ENCODE peak calls at places on chromosomes 4 and X, in seven cellular contexts. One of them, this sample, is unnamed.

GRCh38 chrX:136954930-136955329 is 74.4 kb upstream of the RBMX start:
- DNase-seq in GM12878: no peak
- DNase-seq in GM12892: no peak
- DNase-seq in SK-N-SH: peak
- DNase-seq in HepG2: peak
- DNase-seq in K562: no peak
- DNase-seq in H1: no peak
- DNase-seq in this sample: no peak

GRCh38 chr4:118076958-118077766 is 42.9 kb downstream of the NDST3 start:
- DNase-seq in GM12878: no peak
- DNase-seq in GM12892: no peak
- DNase-seq in SK-N-SH: peak
- DNase-seq in HepG2: peak
- DNase-seq in K562: no peak
- DNase-seq in H1: no peak
- DNase-seq in this sample: no peak

GRCh38 chrX:150774798-150775568 is 81.8 kb downstream of the MTMR1 start:
- DNase-seq in GM12878: no peak
- DNase-seq in GM12892: no peak
- DNase-seq in SK-N-SH: no peak
- DNase-seq in HepG2: peak
- DNase-seq in K562: no peak
- DNase-seq in H1: no peak
- DNase-seq in this sample: no peak

GRCh38 chrX:118702741-118703140 is 24.7 kb upstream of the IL13RA1 start:
- DNase-seq in GM12878: no peak
- DNase-seq in GM12892: no peak
- DNase-seq in SK-N-SH: no peak
- DNase-seq in HepG2: peak
- DNase-seq in K562: no peak
- DNase-seq in H1: no peak
- DNase-seq in this sample: no peak

GRCh38 chr4:170138580-170139194 is 48.9 kb upstream of the AADAT start:
- DNase-seq in GM12878: peak
- DNase-seq in GM12892: peak
- DNase-seq in SK-N-SH: peak
- DNase-seq in HepG2: peak
- DNase-seq in K562: peak
- DNase-seq in H1: peak
- DNase-seq in this sample: peak

GRCh38 chrX:8848921-8849320 is 47.7 kb upstream of the FAM9A start:
- DNase-seq in GM12878: no peak
- DNase-seq in GM12892: no peak
- DNase-seq in SK-N-SH: no peak
- DNase-seq in HepG2: no peak
- DNase-seq in K562: no peak
- DNase-seq in H1: no peak
- DNase-seq in this sample: no peak

GRCh38 chr4:8916251-8916913 is 44.7 kb upstream of the HMX1 start:
- DNase-seq in GM12878: no peak
- DNase-seq in GM12892: peak
- DNase-seq in SK-N-SH: peak
- DNase-seq in HepG2: no peak
- DNase-seq in K562: no peak
- DNase-seq in H1: no peak
- DNase-seq in this sample: peak

GRCh38 chr4:6114181-6114580 is 86.2 kb downstream of the JAKMIP1 start:
- DNase-seq in GM12878: no peak
- DNase-seq in GM12892: no peak
- DNase-seq in SK-N-SH: no peak
- DNase-seq in HepG2: no peak
- DNase-seq in K562: no peak
- DNase-seq in H1: no peak
- DNase-seq in this sample: no peak

GRCh38 chr4:19945501-19945900 is 306.2 kb upstream of the SLIT2 start:
- DNase-seq in GM12878: no peak
- DNase-seq in GM12892: no peak
- DNase-seq in SK-N-SH: no peak
- DNase-seq in HepG2: no peak
- DNase-seq in K562: no peak
- DNase-seq in H1: no peak
- DNase-seq in this sample: no peak

GRCh38 chrX:20217279-20217678 is 49.4 kb downstream of the RPS6KA3 start:
- DNase-seq in GM12878: no peak
- DNase-seq in GM12892: no peak
- DNase-seq in SK-N-SH: no peak
- DNase-seq in HepG2: no peak
- DNase-seq in K562: no peak
- DNase-seq in H1: no peak
- DNase-seq in this sample: no peak

GRCh38 chrX:30228526-30228925 is 1.9 kb upstream of the MAGEB3 start:
- DNase-seq in GM12878: no peak
- DNase-seq in GM12892: no peak
- DNase-seq in SK-N-SH: no peak
- DNase-seq in HepG2: no peak
- DNase-seq in K562: no peak
- DNase-seq in H1: peak
- DNase-seq in this sample: no peak

GRCh38 chrX:37425370-37425769 is 76.2 kb downstream of the PRRG1 start:
- DNase-seq in GM12878: no peak
- DNase-seq in GM12892: no peak
- DNase-seq in SK-N-SH: no peak
- DNase-seq in HepG2: no peak
- DNase-seq in K562: no peak
- DNase-seq in H1: no peak
- DNase-seq in this sample: no peak

GRCh38 chrX:63784346-63784901 is 590 bp downstream of the ARHGEF9 start:
- DNase-seq in GM12878: no peak
- DNase-seq in GM12892: no peak
- DNase-seq in SK-N-SH: no peak
- DNase-seq in HepG2: no peak
- DNase-seq in K562: no peak
- DNase-seq in H1: no peak
- DNase-seq in this sample: no peak

GRCh38 chr4:19224820-19225219 is 1026.9 kb upstream of the SLIT2 start:
- DNase-seq in GM12878: no peak
- DNase-seq in GM12892: no peak
- DNase-seq in SK-N-SH: peak
- DNase-seq in HepG2: no peak
- DNase-seq in K562: no peak
- DNase-seq in H1: no peak
- DNase-seq in this sample: no peak

GRCh38 chr4:158496030-158496741 is 25.5 kb upstream of the RXFP1 start:
- DNase-seq in GM12878: no peak
- DNase-seq in GM12892: peak
- DNase-seq in SK-N-SH: peak
- DNase-seq in HepG2: peak
- DNase-seq in K562: peak
- DNase-seq in H1: peak
- DNase-seq in this sample: no peak

GRCh38 chr4:141240671-141241070 is 20.0 kb downstream of the ZNF330 start:
- DNase-seq in GM12878: no peak
- DNase-seq in GM12892: no peak
- DNase-seq in SK-N-SH: no peak
- DNase-seq in HepG2: no peak
- DNase-seq in K562: no peak
- DNase-seq in H1: no peak
- DNase-seq in this sample: no peak

GRCh38 chr4:99863804-99864203 is 30.4 kb downstream of the LAMTOR3 start:
- DNase-seq in GM12878: no peak
- DNase-seq in GM12892: no peak
- DNase-seq in SK-N-SH: no peak
- DNase-seq in HepG2: no peak
- DNase-seq in K562: no peak
- DNase-seq in H1: no peak
- DNase-seq in this sample: no peak

GRCh38 chr4:89509708-89510269 is 202.2 kb upstream of the GPRIN3 start:
- DNase-seq in GM12878: peak
- DNase-seq in GM12892: no peak
- DNase-seq in SK-N-SH: no peak
- DNase-seq in HepG2: no peak
- DNase-seq in K562: no peak
- DNase-seq in H1: no peak
- DNase-seq in this sample: peak
- TF ChIP-seq TAF1 in GM12878: no peak
- TF ChIP-seq TAF1 in GM12892: no peak
- TF ChIP-seq TAF1 in SK-N-SH: no peak
- TF ChIP-seq TAF1 in HepG2: no peak
- TF ChIP-seq TAF1 in K562: no peak
- TF ChIP-seq TAF1 in H1: no peak
- TF ChIP-seq TAF1 in this sample: no peak

DNA sequence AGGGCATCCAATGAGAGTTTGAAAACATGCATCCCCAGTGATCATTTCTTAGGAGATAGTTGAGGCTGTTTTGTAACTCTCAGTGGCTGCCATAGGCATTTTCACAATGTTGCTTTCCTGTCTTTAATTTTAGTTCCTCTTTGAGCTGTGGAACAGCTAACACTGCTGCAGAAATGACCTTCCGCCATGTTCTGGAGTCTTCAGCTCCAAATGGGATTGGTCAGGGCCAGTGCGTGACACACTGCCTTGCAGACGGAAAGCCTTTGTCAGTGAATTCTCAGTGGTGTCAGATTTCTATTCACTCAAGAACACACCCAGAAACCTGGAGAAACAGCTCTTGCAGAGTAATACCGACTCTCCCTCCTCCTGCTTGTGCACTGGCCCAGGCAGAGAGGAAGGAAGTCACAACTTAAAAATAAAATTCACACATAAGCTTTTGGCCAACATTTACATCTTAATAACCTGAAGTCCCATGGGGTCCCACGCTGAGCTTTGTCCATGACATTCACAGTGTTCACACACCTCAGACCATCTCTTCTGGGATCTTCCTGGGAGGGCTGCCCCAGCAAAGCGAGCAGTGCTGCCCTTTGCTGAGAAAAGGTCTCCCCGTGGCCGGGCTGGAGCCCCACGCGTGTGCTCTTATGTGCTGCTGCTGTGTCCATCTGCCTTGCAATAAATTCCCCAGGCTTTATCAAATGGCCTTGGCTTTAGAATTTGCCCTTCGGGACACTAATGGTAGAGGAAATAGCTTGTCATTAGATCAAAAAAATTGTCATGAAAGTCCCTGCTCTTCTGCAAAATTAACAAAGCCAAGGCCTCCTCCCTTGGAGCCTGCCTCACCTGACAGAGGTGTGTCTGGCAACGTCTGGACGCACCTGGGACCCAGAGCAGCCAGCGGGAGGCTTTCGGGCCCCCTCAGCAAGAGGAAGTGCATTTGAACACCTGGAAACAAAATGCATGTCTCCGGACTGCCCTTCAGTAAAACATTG is 126.8 kb downstream of the IRF2 start:
- DNase-seq in GM12878: peak
- DNase-seq in GM12892: no peak
- DNase-seq in SK-N-SH: no peak
- DNase-seq in HepG2: no peak
- DNase-seq in K562: peak
- DNase-seq in H1: no peak
- DNase-seq in this sample: no peak
- TF ChIP-seq TAF1 in GM12878: peak
- TF ChIP-seq TAF1 in GM12892: peak
- TF ChIP-seq TAF1 in SK-N-SH: no peak
- TF ChIP-seq TAF1 in HepG2: no peak
- TF ChIP-seq TAF1 in K562: peak
- TF ChIP-seq TAF1 in H1: peak
- TF ChIP-seq TAF1 in this sample: peak

GRCh38 chr4:138062929-138063328 is 179.2 kb downstream of the SLC7A11 start:
- DNase-seq in GM12878: no peak
- DNase-seq in GM12892: no peak
- DNase-seq in SK-N-SH: no peak
- DNase-seq in HepG2: no peak
- DNase-seq in K562: no peak
- DNase-seq in H1: no peak
- DNase-seq in this sample: no peak

DNA sequence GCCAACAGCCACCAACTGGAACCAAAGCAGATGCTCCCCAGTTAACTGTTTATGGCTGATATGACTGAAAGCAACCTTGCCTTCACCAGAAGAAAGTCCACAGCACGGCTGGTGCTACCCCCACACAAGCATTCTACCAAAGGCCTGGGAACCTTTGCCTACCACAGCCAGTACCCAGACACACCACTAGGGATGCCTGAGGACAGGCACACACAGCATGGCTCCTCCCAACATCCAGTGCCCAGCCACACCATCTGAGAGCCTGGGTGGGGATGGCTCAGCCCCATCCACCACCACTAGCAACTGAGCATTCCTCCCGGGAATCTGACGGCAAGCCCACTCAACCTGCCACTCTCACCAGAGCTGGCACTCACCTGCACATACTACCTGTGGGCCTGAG is 178.6 kb downstream of the SLC7A11 start:
- DNase-seq in GM12878: no peak
- DNase-seq in GM12892: no peak
- DNase-seq in SK-N-SH: no peak
- DNase-seq in HepG2: no peak
- DNase-seq in K562: no peak
- DNase-seq in H1: no peak
- DNase-seq in this sample: no peak
- TF ChIP-seq TAF1 in GM12878: no peak
- TF ChIP-seq TAF1 in GM12892: no peak
- TF ChIP-seq TAF1 in SK-N-SH: no peak
- TF ChIP-seq TAF1 in HepG2: no peak
- TF ChIP-seq TAF1 in K562: no peak
- TF ChIP-seq TAF1 in H1: no peak
- TF ChIP-seq TAF1 in this sample: no peak

GRCh38 chr4:139783761-139784484 is 118.3 kb downstream of the MGST2 start:
- DNase-seq in GM12878: no peak
- DNase-seq in GM12892: no peak
- DNase-seq in SK-N-SH: peak
- DNase-seq in HepG2: peak
- DNase-seq in K562: no peak
- DNase-seq in H1: no peak
- DNase-seq in this sample: no peak

GRCh38 chr4:139776235-139776634 is 110.6 kb downstream of the MGST2 start:
- DNase-seq in GM12878: no peak
- DNase-seq in GM12892: no peak
- DNase-seq in SK-N-SH: no peak
- DNase-seq in HepG2: no peak
- DNase-seq in K562: no peak
- DNase-seq in H1: no peak
- DNase-seq in this sample: no peak

GRCh38 chr4:139777757-139778156 is 112.1 kb downstream of the MGST2 start:
- DNase-seq in GM12878: no peak
- DNase-seq in GM12892: no peak
- DNase-seq in SK-N-SH: no peak
- DNase-seq in HepG2: no peak
- DNase-seq in K562: no peak
- DNase-seq in H1: no peak
- DNase-seq in this sample: no peak

GRCh38 chr4:139782926-139783542 is 117.4 kb downstream of the MGST2 start:
- DNase-seq in GM12878: no peak
- DNase-seq in GM12892: no peak
- DNase-seq in SK-N-SH: no peak
- DNase-seq in HepG2: no peak
- DNase-seq in K562: no peak
- DNase-seq in H1: no peak
- DNase-seq in this sample: no peak

DNA sequence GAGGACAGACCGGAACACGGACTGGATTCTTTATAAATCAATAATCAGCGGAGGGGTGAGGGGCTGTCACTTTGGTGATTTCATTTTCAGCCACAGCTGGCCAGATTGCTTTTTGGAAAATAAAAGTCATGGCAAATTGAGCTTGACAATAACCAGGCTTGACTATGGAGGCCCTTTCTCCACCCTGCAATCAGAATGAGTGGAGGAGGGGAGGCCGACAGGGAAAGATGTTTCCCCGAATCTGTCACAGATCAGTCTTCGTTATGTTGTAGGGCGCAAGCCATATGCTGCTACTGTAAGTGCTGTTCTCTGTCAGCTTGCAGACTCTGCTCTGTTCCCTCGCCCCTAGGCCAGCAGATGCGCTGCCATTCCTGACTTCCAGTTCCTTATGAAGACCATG is 114.0 kb downstream of the MGST2 start:
- DNase-seq in GM12878: no peak
- DNase-seq in GM12892: no peak
- DNase-seq in SK-N-SH: peak
- DNase-seq in HepG2: no peak
- DNase-seq in K562: no peak
- DNase-seq in H1: no peak
- DNase-seq in this sample: no peak
- TF ChIP-seq TAF1 in GM12878: no peak
- TF ChIP-seq TAF1 in GM12892: no peak
- TF ChIP-seq TAF1 in SK-N-SH: no peak
- TF ChIP-seq TAF1 in HepG2: no peak
- TF ChIP-seq TAF1 in K562: no peak
- TF ChIP-seq TAF1 in H1: no peak
- TF ChIP-seq TAF1 in this sample: no peak

This sample was measured in GM12891.